ENCODE peak calls at places on chromosomes 6 and 20, in five cellular contexts. Z, F, N, Y and T are unnamed samples.

GRCh38 chr6:41306187-41306854 is 19.8 kb upstream of the TREM1 start:
- DNase-seq in Z (peak), F (no peak), N (peak), Y (no peak), T (no peak)

GRCh38 chr6:107345398-107345797 is 114.0 kb downstream of the PDSS2 start:
- DNase-seq in Z (no peak), F (no peak), N (no peak), Y (peak), T (no peak)

GRCh38 chr6:28402197-28402596 is 2.6 kb upstream of the ZSCAN12 start:
- DNase-seq in Z (no peak), F (no peak), N (no peak), Y (no peak), T (no peak)

GRCh38 chr6:90168693-90169131 is 127.9 kb downstream of the BACH2 start:
- DNase-seq in Z (peak), F (no peak), N (no peak), Y (peak), T (no peak)

GRCh38 chr20:2867081-2867860 is 6.0 kb upstream of the PTPRA start:
- DNase-seq in Z (no peak), F (no peak), N (no peak), Y (no peak), T (no peak)

GRCh38 chr6:21003780-21004541 is 469.7 kb downstream of the CDKAL1 start:
- DNase-seq in Z (peak), F (no peak), N (no peak), Y (peak), T (no peak)

GRCh38 chr6:25417206-25417605 is 138.0 kb downstream of the CARMIL1 start:
- DNase-seq in Z (peak), F (no peak), N (no peak), Y (no peak), T (no peak)

GRCh38 chr20:19850190-19850533 is 92.1 kb downstream of the RIN2 start:
- DNase-seq in Z (no peak), F (no peak), N (no peak), Y (no peak), T (no peak)

GRCh38 chr6:88989215-88989614 is 25.8 kb upstream of the RNGTT start:
- DNase-seq in Z (peak), F (no peak), N (no peak), Y (peak), T (no peak)

GRCh38 chr6:148580442-148580841 is 166.4 kb upstream of the UST start:
- DNase-seq in Z (peak), F (no peak), N (no peak), Y (no peak), T (no peak)

GRCh38 chr6:119196732-119197131 is 118.3 kb upstream of the FAM184A start:
- DNase-seq in Z (no peak), F (no peak), N (no peak), Y (no peak), T (no peak)

GRCh38 chr6:132491303-132491702 is 21.6 kb downstream of the STX7 start:
- DNase-seq in Z (no peak), F (no peak), N (no peak), Y (peak), T (no peak)

GRCh38 chr6:119201486-119201885 is 123.0 kb upstream of the FAM184A start:
- DNase-seq in Z (no peak), F (no peak), N (no peak), Y (no peak), T (no peak)

GRCh38 chr20:17495826-17496225 is 35.4 kb downstream of the BFSP1 start:
- DNase-seq in Z (no peak), F (no peak), N (no peak), Y (no peak), T (no peak)

GRCh38 chr6:31356216-31356945 is 598 bp downstream of the HLA-B start:
- DNase-seq in Z (peak), F (peak), N (no peak), Y (peak), T (no peak)

GRCh38 chr6:135458051-135458450 is 39.5 kb downstream of the AHI1 start:
- DNase-seq in Z (no peak), F (no peak), N (no peak), Y (no peak), T (no peak)

GRCh38 chr6:27720607-27721580 is 191.3 kb downstream of the OR2B2 start:
- DNase-seq in Z (peak), F (no peak), N (no peak), Y (no peak), T (no peak)

GRCh38 chr6:47741807-47742206 is 40.0 kb upstream of the OPN5 start:
- DNase-seq in Z (no peak), F (no peak), N (no peak), Y (no peak), T (no peak)

GRCh38 chr6:27604986-27605385 is 132.1 kb upstream of the ZNF184 start:
- DNase-seq in Z (no peak), F (no peak), N (no peak), Y (peak), T (no peak)

GRCh38 chr6:85449388-85449817 is 480 bp upstream of the NT5E start:
- DNase-seq in Z (peak), F (peak), N (no peak), Y (peak), T (no peak)

GRCh38 chr20:16241911-16242310 is 331.3 kb downstream of the KIF16B start:
- DNase-seq in Z (no peak), F (no peak), N (no peak), Y (no peak), T (no peak)

GRCh38 chr6:99905209-99906106 is 88.6 kb downstream of the MCHR2 start:
- DNase-seq in Z (peak), F (no peak), N (peak), Y (peak), T (no peak)

GRCh38 chr6:1052262-1052661 is 259.6 kb upstream of the FOXQ1 start:
- DNase-seq in Z (no peak), F (no peak), N (no peak), Y (no peak), T (no peak)

GRCh38 chr20:53982624-53983023 is 87.8 kb downstream of the BCAS1 start:
- DNase-seq in Z (no peak), F (no peak), N (no peak), Y (no peak), T (no peak)

GRCh38 chr20:10271470-10272219 is 53.0 kb downstream of the SNAP25 start:
- DNase-seq in Z (no peak), F (no peak), N (peak), Y (no peak), T (peak)

GRCh38 chr20:19253316-19253715 is 40.9 kb downstream of the SLC24A3 start:
- DNase-seq in Z (no peak), F (no peak), N (no peak), Y (peak), T (no peak)

GRCh38 chr6:104613416-104614001 is 246.2 kb downstream of the HACE1 start:
- DNase-seq in Z (peak), F (no peak), N (no peak), Y (no peak), T (no peak)

GRCh38 chr6:30554962-30555361 is 1.3 kb downstream of the GNL1 start:
- DNase-seq in Z (no peak), F (no peak), N (no peak), Y (no peak), T (no peak)

GRCh38 chr6:79656134-79656533 is 25.0 kb downstream of the SH3BGRL2 start:
- DNase-seq in Z (no peak), F (no peak), N (no peak), Y (no peak), T (no peak)

GRCh38 chr6:145547596-145548325 is 187.6 kb downstream of the EPM2A start:
- DNase-seq in Z (no peak), F (no peak), N (no peak), Y (no peak), T (no peak)

GRCh38 chr6:3390698-3391097 is 66.2 kb downstream of the SLC22A23 start:
- DNase-seq in Z (no peak), F (no peak), N (peak), Y (peak), T (no peak)

GRCh38 chr6:167793421-167793820 is 33.3 kb upstream of the AFDN start:
- DNase-seq in Z (no peak), F (no peak), N (no peak), Y (no peak), T (no peak)

GRCh38 chr20:37506166-37506725 is 14.8 kb upstream of the NNAT start:
- DNase-seq in Z (no peak), F (no peak), N (no peak), Y (no peak), T (no peak)

GRCh38 chr6:150905769-150906168 is 40.3 kb downstream of the MTHFD1L start:
- DNase-seq in Z (no peak), F (no peak), N (no peak), Y (no peak), T (no peak)

GRCh38 chr20:22861231-22861980 is 173.7 kb upstream of the SSTR4 start:
- DNase-seq in Z (no peak), F (no peak), N (no peak), Y (no peak), T (no peak)

GRCh38 chr6:14661188-14661587 is 543.6 kb downstream of the CD83 start:
- DNase-seq in Z (peak), F (no peak), N (no peak), Y (no peak), T (no peak)